ENCODE peak calls at places on chromosomes 4 and X, in eight cellular contexts. F, K, O, V, Q, Z, C and L are unnamed samples.

GRCh38 chr4:147994491-147995385 is 262.9 kb downstream of the ARHGAP10 start:
- DNase-seq in F (no peak), K (no peak), O (no peak), V (no peak), Q (no peak), Z (no peak), C (no peak), L (no peak)

GRCh38 chrX:45806410-45807121 is 605.9 kb upstream of the DIPK2B start:
- DNase-seq in F (no peak), K (no peak), O (no peak), V (no peak), Q (no peak), Z (peak), C (no peak), L (no peak)

GRCh38 chr4:162732871-162733270 is 433.8 kb downstream of the NAF1 start:
- DNase-seq in F (no peak), K (no peak), O (no peak), V (no peak), Q (no peak), Z (no peak), C (no peak), L (no peak)

GRCh38 chr4:89915937-89916336 is 21.3 kb downstream of the MMRN1 start:
- DNase-seq in F (no peak), K (no peak), O (no peak), V (no peak), Q (no peak), Z (no peak), C (no peak), L (no peak)

GRCh38 chrX:45011131-45011530 is 138.1 kb downstream of the KDM6A start:
- DNase-seq in F (no peak), K (no peak), O (peak), V (no peak), Q (no peak), Z (no peak), C (no peak), L (no peak)

GRCh38 chr4:44016582-44017421 is 431.8 kb downstream of the KCTD8 start:
- DNase-seq in F (no peak), K (no peak), O (no peak), V (no peak), Q (no peak), Z (no peak), C (no peak), L (no peak)

GRCh38 chr4:167826281-167826680 is 266.1 kb upstream of the ANXA10 start:
- DNase-seq in F (no peak), K (no peak), O (no peak), V (no peak), Q (no peak), Z (no peak), C (no peak), L (no peak)

GRCh38 chr4:118226611-118227010 is 126.2 kb downstream of the PRSS12 start:
- DNase-seq in F (no peak), K (no peak), O (no peak), V (no peak), Q (no peak), Z (no peak), C (no peak), L (no peak)

GRCh38 chrX:70656304-70656703 is 211.7 kb downstream of the DLG3 start:
- DNase-seq in F (no peak), K (no peak), O (no peak), V (no peak), Q (no peak), Z (no peak), C (no peak), L (no peak)

GRCh38 chrX:20829665-20830481 is 544.3 kb upstream of the CNKSR2 start:
- DNase-seq in F (no peak), K (no peak), O (peak), V (no peak), Q (no peak), Z (no peak), C (no peak), L (no peak)

GRCh38 chr4:23737571-23737970 is 152.3 kb downstream of the PPARGC1A start:
- DNase-seq in F (no peak), K (no peak), O (no peak), V (no peak), Q (no peak), Z (no peak), C (no peak), L (no peak)

GRCh38 chr4:99790796-99791617 is 25.6 kb upstream of the DAPP1 start:
- DNase-seq in F (no peak), K (no peak), O (no peak), V (no peak), Q (no peak), Z (no peak), C (no peak), L (no peak)

GRCh38 chr4:2246384-2247127 is 4.6 kb upstream of the HAUS3 start:
- DNase-seq in F (no peak), K (peak), O (no peak), V (no peak), Q (no peak), Z (no peak), C (no peak), L (no peak)

GRCh38 chr4:68375667-68376559 is 26.0 kb upstream of the YTHDC1 start:
- DNase-seq in F (peak), K (peak), O (peak), V (peak), Q (no peak), Z (peak), C (peak), L (peak)

GRCh38 chrX:150408007-150408406 is 44.9 kb downstream of the MAMLD1 start:
- DNase-seq in F (no peak), K (no peak), O (no peak), V (no peak), Q (no peak), Z (no peak), C (no peak), L (no peak)

GRCh38 chr4:4759233-4759632 is 100.2 kb upstream of the MSX1 start:
- DNase-seq in F (no peak), K (no peak), O (no peak), V (no peak), Q (no peak), Z (no peak), C (no peak), L (no peak)

GRCh38 chr4:168541608-168541953 is 44.7 kb downstream of the PALLD start:
- DNase-seq in F (no peak), K (no peak), O (no peak), V (no peak), Q (no peak), Z (no peak), C (no peak), L (no peak)

GRCh38 chr4:14539246-14539645 is 463.0 kb upstream of the CPEB2 start:
- DNase-seq in F (no peak), K (no peak), O (no peak), V (no peak), Q (no peak), Z (no peak), C (no peak), L (no peak)

GRCh38 chrX:25013593-25014365 is 2.0 kb downstream of the ARX start:
- DNase-seq in F (no peak), K (no peak), O (no peak), V (peak), Q (no peak), Z (no peak), C (no peak), L (no peak)

GRCh38 chr4:6143603-6144181 is 56.7 kb downstream of the JAKMIP1 start:
- DNase-seq in F (no peak), K (no peak), O (no peak), V (no peak), Q (no peak), Z (no peak), C (no peak), L (no peak)

GRCh38 chr4:174314770-174315169 is 31.1 kb downstream of the CEP44 start:
- DNase-seq in F (peak), K (no peak), O (no peak), V (no peak), Q (no peak), Z (no peak), C (no peak), L (no peak)

GRCh38 chrX:149567621-149568417 is 18.1 kb upstream of the HSFX3 start:
- DNase-seq in F (no peak), K (no peak), O (no peak), V (peak), Q (no peak), Z (no peak), C (no peak), L (no peak)

GRCh38 chr4:143085224-143085623 is 99.5 kb upstream of the USP38 start:
- DNase-seq in F (no peak), K (no peak), O (no peak), V (no peak), Q (no peak), Z (no peak), C (no peak), L (no peak)

GRCh38 chr4:138259801-138260200 is 17.7 kb upstream of the SLC7A11 start:
- DNase-seq in F (no peak), K (no peak), O (no peak), V (no peak), Q (no peak), Z (no peak), C (no peak), L (no peak)

GRCh38 chrX:122625821-122626220 is 558.3 kb upstream of the GRIA3 start:
- DNase-seq in F (no peak), K (no peak), O (no peak), V (no peak), Q (no peak), Z (no peak), C (no peak), L (no peak)

GRCh38 chr4:86973668-86974067 is 38.9 kb downstream of the AFF1 start:
- DNase-seq in F (no peak), K (no peak), O (no peak), V (no peak), Q (no peak), Z (no peak), C (no peak), L (no peak)

GRCh38 chrX:38220936-38221386 is 290 bp upstream of the SRPX start:
- DNase-seq in F (no peak), K (no peak), O (no peak), V (no peak), Q (no peak), Z (no peak), C (no peak), L (no peak)

GRCh38 chr4:128285085-128286023 is 2.3 kb downstream of the PGRMC2 start:
- DNase-seq in F (no peak), K (no peak), O (no peak), V (no peak), Q (no peak), Z (no peak), C (peak), L (no peak)

GRCh38 chr4:685681-686218 is 3.2 kb downstream of the SLC49A3 start:
- DNase-seq in F (no peak), K (no peak), O (no peak), V (no peak), Q (no peak), Z (no peak), C (no peak), L (no peak)

GRCh38 chr4:688695-689497 is at the start of gene SLC49A3:
- DNase-seq in F (peak), K (peak), O (no peak), V (no peak), Q (peak), Z (no peak), C (peak), L (no peak)

GRCh38 chr4:686371-687040 is 2.4 kb downstream of the SLC49A3 start:
- DNase-seq in F (peak), K (no peak), O (no peak), V (no peak), Q (no peak), Z (no peak), C (no peak), L (no peak)

GRCh38 chr4:687975-688694 is 816 bp downstream of the SLC49A3 start:
- DNase-seq in F (peak), K (peak), O (no peak), V (no peak), Q (peak), Z (no peak), C (peak), L (no peak)

DNA sequence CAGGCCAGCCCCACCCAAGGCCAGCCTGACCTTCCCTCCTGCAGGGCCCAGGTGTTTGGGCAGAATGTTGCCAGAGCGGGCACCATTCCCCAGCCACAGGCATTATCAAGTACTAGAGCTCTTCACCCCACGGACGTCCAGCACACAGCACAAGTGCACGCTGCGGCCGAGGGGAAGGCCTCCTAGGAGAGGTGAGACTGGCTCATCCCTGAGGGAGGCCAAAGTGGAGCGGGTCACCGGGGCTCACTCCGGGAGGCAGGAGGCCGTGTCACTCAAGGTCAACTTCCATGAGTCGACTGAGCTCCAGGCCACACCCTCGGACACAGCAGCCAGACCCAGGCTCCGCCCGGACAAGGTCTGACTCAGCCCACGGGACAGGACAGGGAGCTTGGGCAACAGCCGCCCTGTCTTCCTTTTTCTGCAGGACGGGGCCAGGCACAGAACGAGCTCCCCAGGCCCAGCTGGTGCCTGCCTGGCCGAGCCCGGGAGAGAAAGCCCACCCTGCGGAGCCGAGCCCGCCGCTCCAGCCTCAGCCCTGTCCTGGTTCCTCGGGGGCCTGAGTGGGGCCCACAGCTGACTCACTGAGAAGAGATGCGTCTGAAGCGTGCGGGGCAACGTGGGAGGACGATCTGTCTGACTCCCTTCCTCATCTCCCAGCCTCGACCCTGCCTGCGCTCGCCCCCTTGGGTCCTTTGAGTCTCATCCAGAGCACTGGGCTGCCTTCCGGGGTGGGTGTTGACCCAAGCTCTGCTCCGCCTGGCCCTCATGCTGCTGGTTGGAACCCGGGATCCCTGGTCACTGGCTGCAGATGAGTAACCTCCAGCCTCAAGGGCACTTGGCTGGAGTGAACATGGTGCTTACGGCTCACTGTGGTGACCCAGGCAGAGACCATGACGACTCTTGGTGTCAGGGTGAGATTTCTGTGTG is 1.6 kb downstream of the SLC49A3 start:
- DNase-seq in F (peak), K (peak), O (peak), V (no peak), Q (peak), Z (no peak), C (peak), L (no peak)
- H3K27ac ChIP-seq in F (no peak), K (peak), O (peak), V (no peak), Q (peak), Z (no peak), C (peak), L (no peak)

DNA sequence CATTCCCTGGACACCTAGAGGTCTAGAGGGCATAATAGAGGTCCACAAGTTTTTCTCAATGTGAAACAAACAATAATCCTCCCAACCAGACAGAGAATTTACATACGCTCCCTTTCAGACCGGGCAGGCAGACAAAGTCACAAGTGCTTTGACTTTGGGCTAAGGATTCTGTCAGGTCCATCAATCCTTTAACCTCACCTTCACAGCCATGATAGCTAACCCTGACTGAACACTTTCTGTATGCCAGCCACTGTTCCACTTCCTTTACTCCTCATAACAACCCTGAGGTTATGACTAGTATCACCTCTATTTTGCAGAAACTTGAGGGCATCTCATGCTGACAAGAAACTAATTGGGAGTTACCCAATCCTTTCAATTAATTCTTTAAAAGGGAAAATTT is 118.8 kb upstream of the AFF2 start:
- DNase-seq in F (no peak), K (no peak), O (no peak), V (peak), Q (no peak), Z (no peak), C (no peak), L (no peak)
- H3K27ac ChIP-seq in F (no peak), K (no peak), O (no peak), V (peak), Q (peak), Z (peak), C (no peak), L (no peak)

GRCh38 chr4:172751550-172751949 is 417.1 kb upstream of the GALNT7 start:
- DNase-seq in F (no peak), K (no peak), O (no peak), V (no peak), Q (no peak), Z (no peak), C (no peak), L (no peak)

GRCh38 chr4:172750910-172751309 is 417.7 kb upstream of the GALNT7 start:
- DNase-seq in F (no peak), K (no peak), O (no peak), V (no peak), Q (no peak), Z (no peak), C (no peak), L (no peak)
- H3K27ac ChIP-seq in F (no peak), K (no peak), O (no peak), V (no peak), Q (no peak), Z (no peak), C (no peak), L (no peak)

GRCh38 chr4:10608501-10609219 is 75.9 kb downstream of the CLNK start:
- DNase-seq in F (no peak), K (no peak), O (no peak), V (no peak), Q (no peak), Z (no peak), C (no peak), L (no peak)
- H3K27ac ChIP-seq in F (no peak), K (no peak), O (no peak), V (no peak), Q (no peak), Z (no peak), C (no peak), L (no peak)

GRCh38 chrX:96682516-96682915 is 2.1 kb upstream of the DIAPH2 start:
- DNase-seq in F (no peak), K (no peak), O (no peak), V (no peak), Q (no peak), Z (peak), C (no peak), L (no peak)

GRCh38 chrX:96688789-96689188 is 4.1 kb downstream of the DIAPH2 start:
- DNase-seq in F (no peak), K (no peak), O (no peak), V (no peak), Q (no peak), Z (no peak), C (no peak), L (no peak)

GRCh38 chrX:96685205-96686099 is 810 bp downstream of the DIAPH2 start:
- DNase-seq in F (peak), K (peak), O (no peak), V (no peak), Q (peak), Z (peak), C (peak), L (no peak)

GRCh38 chrX:96684339-96685204 is at the start of gene DIAPH2:
- DNase-seq in F (peak), K (peak), O (peak), V (peak), Q (peak), Z (peak), C (peak), L (peak)

GRCh38 chrX:96683997-96684338 is 674 bp upstream of the DIAPH2 start:
- DNase-seq in F (no peak), K (no peak), O (no peak), V (no peak), Q (no peak), Z (no peak), C (no peak), L (no peak)
- H3K27ac ChIP-seq in F (no peak), K (no peak), O (peak), V (no peak), Q (peak), Z (no peak), C (no peak), L (no peak)

DNA sequence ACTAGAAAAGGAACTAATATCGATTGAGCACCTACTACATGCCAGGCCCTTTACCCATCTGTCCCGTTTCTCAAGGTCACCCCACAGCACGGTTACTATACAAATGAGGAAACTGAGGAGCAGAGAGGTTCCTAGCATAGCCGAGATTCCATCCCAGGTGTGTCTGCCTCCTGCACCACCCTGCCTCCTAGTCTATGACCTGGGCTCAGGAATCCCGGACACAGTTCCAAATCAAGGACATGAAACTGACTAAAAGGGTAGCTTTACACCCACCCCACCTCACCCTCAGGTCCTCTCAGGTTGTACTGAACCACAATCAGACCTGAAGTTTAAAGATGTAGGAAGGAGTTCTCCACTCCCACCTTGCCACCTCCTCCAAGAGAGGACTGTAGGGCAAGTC is 55.6 kb downstream of the APBB2 start:
- DNase-seq in F (no peak), K (no peak), O (no peak), V (no peak), Q (no peak), Z (no peak), C (no peak), L (no peak)
- H3K27ac ChIP-seq in F (no peak), K (no peak), O (peak), V (no peak), Q (no peak), Z (no peak), C (no peak), L (no peak)

GRCh38 chr4:78687818-78688217 is 88.3 kb upstream of the BMP2K start:
- DNase-seq in F (no peak), K (no peak), O (no peak), V (no peak), Q (no peak), Z (no peak), C (no peak), L (no peak)
- H3K27ac ChIP-seq in F (no peak), K (no peak), O (no peak), V (no peak), Q (no peak), Z (no peak), C (no peak), L (no peak)

GRCh38 chrX:107206697-107207065 is 270 bp downstream of the DNAAF6 start:
- DNase-seq in F (no peak), K (no peak), O (no peak), V (no peak), Q (no peak), Z (no peak), C (no peak), L (no peak)

GRCh38 chrX:107207089-107207488 is 678 bp downstream of the DNAAF6 start:
- DNase-seq in F (no peak), K (no peak), O (no peak), V (no peak), Q (no peak), Z (no peak), C (no peak), L (no peak)

GRCh38 chrX:107204063-107204605 is 2.1 kb downstream of the NUP62CL start:
- DNase-seq in F (no peak), K (peak), O (no peak), V (no peak), Q (no peak), Z (no peak), C (no peak), L (no peak)

GRCh38 chrX:107207943-107208342 is 1.5 kb downstream of the DNAAF6 start:
- DNase-seq in F (no peak), K (no peak), O (no peak), V (no peak), Q (no peak), Z (no peak), C (no peak), L (no peak)

GRCh38 chrX:107205770-107206696 is at the start of the genes DNAAF6 and NUP62CL:
- DNase-seq in F (peak), K (peak), O (peak), V (peak), Q (peak), Z (peak), C (peak), L (peak)
- H3K27ac ChIP-seq in F (no peak), K (peak), O (peak), V (no peak), Q (no peak), Z (peak), C (peak), L (no peak)